ENCODE peak calls at places on chromosomes 2 and 18, in four cellular contexts. F is left ventricle myocardium inferior, C is keratinocyte, L is adrenal gland. A is an unnamed sample. For H3K4me1, the result is how much of the 10 kb centered on the place peaks cover.

GRCh38 chr2:28564346-28564745 is 68.5 kb downstream of the PLB1 start:
- DNase-seq in F (no peak), C (no peak), L (no peak), A (no peak)

GRCh38 chr2:105125428-105125827 is 87.6 kb downstream of the MRPS9 start:
- DNase-seq in F (no peak), C (no peak), L (no peak), A (peak)

GRCh38 chr2:41136966-41137494 is 685.1 kb upstream of the SLC8A1 start:
- DNase-seq in F (no peak), C (no peak), L (no peak), A (no peak)

GRCh38 chr18:22410126-22410525 is 7.6 kb downstream of the CTAGE1 start:
- DNase-seq in F (no peak), C (no peak), L (no peak), A (no peak)

GRCh38 chr2:226362991-226363390 is 436.6 kb downstream of the IRS1 start:
- DNase-seq in F (no peak), C (no peak), L (no peak), A (no peak)

GRCh38 chr2:240702640-240703011 is 11.0 kb downstream of the AQP12A start:
- DNase-seq in F (peak), C (no peak), L (no peak), A (no peak)

GRCh38 chr2:152827944-152828343 is 109.5 kb downstream of the ARL6IP6 start:
- DNase-seq in F (no peak), C (no peak), L (peak), A (no peak)

GRCh38 chr2:71990826-71991225 is 156.8 kb downstream of the CYP26B1 start:
- DNase-seq in F (no peak), C (no peak), L (no peak), A (no peak)

GRCh38 chr2:16650287-16651249 is 15.1 kb downstream of the CYRIA start:
- DNase-seq in F (no peak), C (no peak), L (no peak), A (no peak)

GRCh38 chr18:6781179-6781714 is 51.7 kb downstream of the ARHGAP28 start:
- DNase-seq in F (no peak), C (no peak), L (peak), A (peak)

GRCh38 chr2:25030702-25031101 is 11.2 kb upstream of the EFR3B start:
- DNase-seq in F (no peak), C (no peak), L (no peak), A (no peak)

GRCh38 chr18:8468911-8469310 is 140.3 kb upstream of the RAB12 start:
- DNase-seq in F (peak), C (no peak), L (no peak), A (peak)

DNA sequence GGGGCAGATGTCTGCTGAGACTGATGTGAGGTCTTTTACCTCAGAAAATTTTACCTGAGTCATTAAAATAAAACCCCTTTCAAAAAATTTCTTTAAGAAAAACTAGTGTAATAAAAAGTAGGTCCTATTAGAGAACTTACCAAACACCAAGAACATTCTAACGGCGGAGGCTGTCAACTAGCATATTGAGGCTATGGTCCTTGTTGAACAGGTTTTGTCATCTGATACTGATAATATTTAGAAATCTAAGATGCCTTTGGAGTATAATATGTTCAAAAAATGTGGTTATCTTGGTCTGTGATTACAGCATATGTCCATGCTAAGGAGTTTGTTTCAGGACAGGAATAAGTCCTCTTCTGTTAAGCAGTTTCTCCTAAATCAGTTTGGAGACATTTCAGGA is 59.0 kb upstream of the B3GNT2 start:
- DNase-seq in F (no peak), C (no peak), L (no peak), A (no peak)
- H3K4me1 ChIP-seq in F (under half), C (under half), L (under half), A (under half)

GRCh38 chr2:85179541-85179940 is 46.3 kb downstream of the TCF7L1 start:
- DNase-seq in F (no peak), C (no peak), L (no peak), A (no peak)
- H3K4me1 ChIP-seq in F (half or more), C (under half), L (under half), A (half or more)

DNA sequence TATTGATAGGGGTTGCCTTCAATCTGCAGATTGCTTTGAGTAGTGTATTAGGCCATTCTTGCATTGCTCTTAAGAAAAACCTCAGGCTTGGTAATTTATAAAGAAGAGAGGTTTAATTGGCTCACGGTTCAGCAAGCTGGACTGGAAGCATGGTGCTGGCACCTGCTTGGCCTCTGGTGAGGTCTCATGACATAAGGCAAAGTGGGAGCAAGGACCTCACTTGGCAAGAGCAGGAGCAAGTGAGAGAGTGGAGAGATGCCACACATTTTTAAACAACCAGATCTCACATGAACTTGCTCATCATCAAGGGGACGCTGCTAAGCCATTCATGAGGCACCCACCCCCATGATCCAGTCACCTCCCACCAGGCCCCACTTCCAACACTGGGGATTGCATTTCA is 4.9 kb downstream of the MAP3K2 start:
- DNase-seq in F (no peak), C (no peak), L (no peak), A (no peak)
- H3K4me1 ChIP-seq in F (half or more), C (under half), L (under half), A (under half)

GRCh38 chr18:55457028-55457427 is 131.0 kb downstream of the TCF4 start:
- DNase-seq in F (no peak), C (no peak), L (no peak), A (no peak)
- H3K4me1 ChIP-seq in F (under half), C (under half), L (under half), A (under half)

GRCh38 chr2:47893771-47894170 is 12.5 kb downstream of the FBXO11 start:
- DNase-seq in F (no peak), C (no peak), L (no peak), A (no peak)

GRCh38 chr2:47898089-47898731 is 8.1 kb downstream of the FBXO11 start:
- DNase-seq in F (no peak), C (no peak), L (no peak), A (no peak)

GRCh38 chr2:47899915-47900314 is 6.4 kb downstream of the FBXO11 start:
- DNase-seq in F (no peak), C (no peak), L (no peak), A (no peak)

GRCh38 chr2:47897191-47897955 is 8.9 kb downstream of the FBXO11 start:
- DNase-seq in F (no peak), C (no peak), L (no peak), A (no peak)

GRCh38 chr2:47896450-47896968 is 9.8 kb downstream of the FBXO11 start:
- DNase-seq in F (no peak), C (no peak), L (no peak), A (no peak)
- H3K4me1 ChIP-seq in F (half or more), C (under half), L (half or more), A (under half)

GRCh38 chr2:33762636-33763035 is 163.5 kb upstream of the FAM98A start:
- DNase-seq in F (no peak), C (no peak), L (no peak), A (no peak)
- H3K4me1 ChIP-seq in F (under half), C (under half), L (under half), A (under half)

GRCh38 chr2:157900684-157901083 is 24.6 kb upstream of the ACVR1 start:
- DNase-seq in F (no peak), C (no peak), L (no peak), A (no peak)

GRCh38 chr2:157898591-157898996 is 22.5 kb upstream of the ACVR1 start:
- DNase-seq in F (no peak), C (no peak), L (peak), A (no peak)

GRCh38 chr2:157897106-157897971 is 21.2 kb upstream of the ACVR1 start:
- DNase-seq in F (no peak), C (no peak), L (no peak), A (no peak)

GRCh38 chr2:157900203-157900602 is 24.1 kb upstream of the ACVR1 start:
- DNase-seq in F (no peak), C (no peak), L (no peak), A (no peak)

DNA sequence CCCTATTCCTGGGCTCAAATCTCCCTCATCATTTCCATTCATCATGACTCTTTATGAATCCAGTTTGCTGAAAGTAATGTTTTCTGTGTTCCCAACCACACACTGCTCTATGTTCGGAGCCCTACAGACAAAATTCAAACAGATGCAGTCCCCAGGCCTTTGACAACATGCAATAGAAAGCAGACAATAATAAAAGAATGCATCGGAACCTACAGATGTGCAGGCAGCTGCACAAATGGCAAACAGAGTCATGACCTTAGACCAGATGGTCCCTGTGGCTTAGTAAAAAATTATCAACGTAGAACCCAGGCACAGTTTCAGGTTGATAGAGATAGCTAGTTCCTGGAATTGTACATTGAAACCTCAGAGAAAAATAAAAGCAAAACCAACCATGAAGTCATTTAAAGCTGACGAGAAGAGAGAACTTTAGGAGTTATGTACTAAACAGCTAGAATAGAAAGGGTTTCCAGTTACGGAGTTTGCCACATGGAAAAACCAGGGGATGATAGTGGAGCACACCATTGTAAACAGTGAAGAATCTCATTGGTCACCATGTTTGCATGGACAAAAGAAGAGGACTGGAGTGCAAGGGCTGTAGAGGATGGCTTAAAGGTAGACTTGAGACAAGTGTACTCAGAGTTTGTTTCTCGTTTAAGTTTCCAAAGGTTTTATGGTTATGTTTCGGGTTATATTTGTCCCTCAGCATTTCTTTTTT is 23.2 kb upstream of the ACVR1 start:
- DNase-seq in F (no peak), C (no peak), L (no peak), A (no peak)
- H3K4me1 ChIP-seq in F (under half), C (under half), L (under half), A (under half)

A was measured in SJCRH30.